ENCODE peak calls at places on chromosomes 16 and 17, in four cellular contexts. E is A549, K is OCI-LY7, Q is tibial nerve. I is an unnamed sample.

GRCh38 chr17:80031691-80032480 is 3.8 kb downstream of the TBC1D16 start:
- DNase-seq in Q (no peak), E (no peak), K (no peak), I (no peak)

GRCh38 chr17:81432873-81433451 is 37.7 kb downstream of the BAHCC1 start:
- DNase-seq in Q (no peak), K (no peak), E (no peak), I (no peak)

GRCh38 chr17:18041776-18042175 is 2.6 kb downstream of the GID4 start:
- DNase-seq in Q (no peak), K (no peak), E (no peak), I (peak)

GRCh38 chr17:15945493-15946209 is 721 bp downstream of the ADORA2B start:
- DNase-seq in Q (no peak), E (peak), K (no peak), I (no peak)

GRCh38 chr16:22225060-22225459 is 19.0 kb downstream of the EEF2K start:
- DNase-seq in E (no peak), Q (no peak), K (no peak), I (peak)

GRCh38 chr16:69240336-69240735 is 53.4 kb downstream of the SNTB2 start:
- DNase-seq in Q (no peak), K (no peak), E (no peak), I (no peak)

GRCh38 chr17:21124096-21124495 is 2.7 kb upstream of the DHRS7B start:
- DNase-seq in K (no peak), Q (no peak), E (no peak), I (no peak)

GRCh38 chr16:68901910-68902309 is 58.6 kb downstream of the TANGO6 start:
- DNase-seq in K (no peak), E (no peak), Q (no peak), I (no peak)

GRCh38 chr16:49608095-49608494 is 234.5 kb downstream of the C16orf78 start:
- DNase-seq in E (no peak), K (no peak), Q (no peak), I (no peak)

GRCh38 chr16:89739383-89739782 is 18.0 kb downstream of the ZNF276 start:
- DNase-seq in K (no peak), Q (no peak), E (no peak), I (no peak)

GRCh38 chr17:43515641-43516040 is 30.5 kb downstream of the ETV4 start:
- DNase-seq in Q (no peak), K (no peak), E (no peak), I (no peak)

GRCh38 chr16:48047273-48047672 is 108.5 kb downstream of the ABCC12 start:
- DNase-seq in Q (no peak), E (no peak), K (no peak), I (no peak)

GRCh38 chr16:73768786-73769203 is 527.8 kb upstream of the PSMD7 start:
- DNase-seq in Q (no peak), E (no peak), K (no peak), I (no peak)

GRCh38 chr17:37088459-37088858 is 139.7 kb downstream of the AATF start:
- DNase-seq in Q (no peak), K (no peak), E (no peak), I (no peak)

GRCh38 chr17:58960068-58960467 is 146.6 kb downstream of the TRIM37 start:
- DNase-seq in Q (no peak), K (peak), E (peak), I (no peak)

GRCh38 chr17:71032746-71033273 is 863.5 kb downstream of the KCNJ2 start:
- DNase-seq in E (no peak), Q (no peak), K (no peak), I (no peak)

GRCh38 chr16:873243-873661 is 72.7 kb upstream of the GNG13 start:
- DNase-seq in Q (peak), K (no peak), E (no peak), I (peak)

GRCh38 chr16:57281791-57282190 is 2.7 kb downstream of the PLLP start:
- DNase-seq in K (no peak), E (no peak), Q (no peak), I (no peak)

GRCh38 chr16:48820379-48820778 is 210.4 kb upstream of the N4BP1 start:
- DNase-seq in K (peak), Q (no peak), E (no peak), I (no peak)

DNA sequence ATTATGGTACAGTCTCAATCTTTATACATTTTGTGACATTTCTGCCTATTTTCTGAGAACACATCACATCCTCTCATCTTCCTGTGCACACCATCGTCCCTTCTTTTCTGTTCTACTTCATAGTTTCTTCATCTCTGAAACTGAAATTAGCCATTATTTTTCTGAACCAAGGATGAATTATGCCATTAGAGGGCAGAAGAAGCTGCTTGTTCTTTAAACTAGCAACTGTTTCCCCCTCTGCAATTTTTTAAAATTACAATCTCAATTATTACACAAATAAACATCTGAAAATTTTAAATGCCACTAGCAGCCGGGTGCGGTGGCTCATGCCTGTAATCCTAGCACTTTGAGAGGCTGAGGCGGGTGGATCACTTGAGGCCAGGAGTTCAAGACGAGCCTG is 41.3 kb downstream of the RBBP6 start:
- DNase-seq in K (no peak), Q (no peak), E (peak), I (no peak)
- TF ChIP-seq CTCF in K (peak), Q (no peak), E (peak), I (peak)

GRCh38 chr17:78044280-78044835 is 84.2 kb downstream of the TMC6 start:
- DNase-seq in Q (no peak), K (no peak), E (no peak), I (no peak)

GRCh38 chr17:78042542-78042941 is 84.0 kb downstream of the TNRC6C start:
- DNase-seq in K (no peak), E (no peak), Q (no peak), I (no peak)

GRCh38 chr17:78046923-78047322 is 81.6 kb downstream of the TMC6 start:
- DNase-seq in K (no peak), Q (no peak), E (no peak), I (no peak)

GRCh38 chr17:78043031-78043430 is 84.5 kb downstream of the TNRC6C start:
- DNase-seq in Q (no peak), E (no peak), K (no peak), I (no peak)

GRCh38 chr17:78045316-78045715 is 83.2 kb downstream of the TMC6 start:
- DNase-seq in Q (no peak), K (no peak), E (no peak), I (no peak)
- H3K27ac ChIP-seq in Q (no peak), K (no peak), E (no peak), I (peak)

GRCh38 chr17:4789951-4790704 is 1.4 kb downstream of the GLTPD2 start:
- DNase-seq in Q (peak), K (peak), E (peak), I (peak)
- TF ChIP-seq CTCF in Q (peak), K (peak), E (peak), I (peak)

GRCh38 chr16:20767577-20767976 is 3.8 kb downstream of the ACSM3 start:
- DNase-seq in E (no peak), Q (no peak), K (no peak), I (no peak)

GRCh38 chr16:20766294-20766693 is 2.5 kb downstream of the ACSM3 start:
- DNase-seq in K (no peak), Q (no peak), E (no peak), I (no peak)

GRCh38 chr16:20765732-20766131 is 1.9 kb downstream of the ACSM3 start:
- DNase-seq in K (no peak), Q (no peak), E (no peak), I (no peak)

GRCh38 chr16:20768818-20769217 is 5.0 kb downstream of the ACSM3 start:
- DNase-seq in K (no peak), E (no peak), Q (no peak), I (no peak)

DNA sequence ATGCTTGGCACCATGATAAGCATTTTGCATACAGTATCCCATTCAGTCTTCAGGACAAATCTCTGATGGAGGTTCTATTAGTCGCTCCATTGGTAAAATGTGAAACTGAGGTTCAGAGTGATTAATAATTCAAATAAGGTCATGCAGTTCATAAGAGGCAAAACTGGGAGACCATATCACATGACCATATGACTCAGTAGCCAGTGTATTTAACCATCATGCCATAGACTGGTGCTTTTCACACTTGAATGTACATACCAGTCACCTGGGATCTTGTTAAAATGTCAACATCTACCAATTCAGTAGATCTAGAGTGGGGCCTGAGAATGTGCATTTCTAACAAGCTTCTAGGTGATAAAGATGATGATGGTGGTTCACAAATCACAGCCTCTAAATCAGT is 4.3 kb downstream of the ACSM3 start:
- DNase-seq in Q (no peak), K (no peak), E (no peak), I (no peak)
- H3K27ac ChIP-seq in Q (no peak), K (no peak), E (no peak), I (no peak)

DNA sequence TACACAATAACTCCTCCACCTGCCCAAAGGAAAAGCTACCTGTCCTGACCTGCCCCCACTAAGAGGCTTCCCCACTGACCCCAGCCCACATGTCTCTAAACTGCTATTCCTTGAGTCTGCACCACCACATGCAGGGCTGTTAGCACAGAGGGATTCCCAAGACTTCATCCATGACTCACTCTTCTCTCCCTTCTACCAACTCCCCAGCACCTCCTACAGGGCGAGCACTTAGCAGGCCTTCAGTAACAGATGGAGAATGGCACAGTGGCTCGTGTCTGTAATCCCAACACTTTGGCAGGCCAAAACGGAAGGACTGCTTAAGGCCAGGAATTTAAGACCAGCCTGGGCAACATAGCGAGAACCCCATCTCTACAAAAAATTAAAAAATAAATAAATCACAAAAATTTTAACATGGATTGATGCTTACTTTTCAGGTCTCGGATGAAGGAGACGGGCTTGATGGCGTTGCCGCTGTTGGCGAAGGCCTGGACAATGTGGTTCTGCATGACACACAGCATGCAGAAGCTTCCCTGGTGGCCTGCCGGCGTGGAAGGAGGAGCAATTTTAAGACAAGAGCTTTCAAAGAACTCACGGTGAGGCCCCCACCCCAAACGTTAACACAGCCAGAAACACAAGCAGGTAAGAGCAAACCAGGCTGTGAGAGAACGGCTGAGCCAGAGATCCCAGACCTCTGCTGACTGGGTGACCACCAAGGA is 12.0 kb downstream of the USP36 start:
- DNase-seq in Q (no peak), K (no peak), E (peak), I (no peak)
- TF ChIP-seq CTCF in Q (no peak), K (peak), E (peak), I (no peak)

GRCh38 chr16:2856686-2857450 is 1.1 kb downstream of the PRSS22 start:
- DNase-seq in K (no peak), Q (no peak), E (no peak), I (peak)

GRCh38 chr16:2855536-2855935 is 2.4 kb downstream of the PRSS22 start:
- DNase-seq in Q (no peak), E (no peak), K (no peak), I (peak)

GRCh38 chr16:2858245-2859025 is 465 bp upstream of the PRSS22 start:
- DNase-seq in Q (no peak), E (no peak), K (no peak), I (no peak)

GRCh38 chr16:2856061-2856670 is 1.8 kb downstream of the PRSS22 start:
- DNase-seq in K (peak), E (no peak), Q (no peak), I (peak)

GRCh38 chr16:2857451-2858244 is at the start of gene PRSS22:
- DNase-seq in Q (no peak), K (no peak), E (no peak), I (no peak)
- H3K27ac ChIP-seq in Q (no peak), K (no peak), E (peak), I (no peak)

GRCh38 chr17:76816590-76817135 is 51.5 kb upstream of the MGAT5B start:
- DNase-seq in Q (no peak), K (peak), E (peak), I (no peak)
- TF ChIP-seq CTCF in Q (no peak), K (peak), E (peak), I (peak)

GRCh38 chr17:77460514-77461046 is 319.8 kb downstream of the SEC14L1 start:
- DNase-seq in Q (no peak), K (peak), E (no peak), I (peak)
- H3K27ac ChIP-seq in Q (peak), K (peak), E (no peak), I (peak)

DNA sequence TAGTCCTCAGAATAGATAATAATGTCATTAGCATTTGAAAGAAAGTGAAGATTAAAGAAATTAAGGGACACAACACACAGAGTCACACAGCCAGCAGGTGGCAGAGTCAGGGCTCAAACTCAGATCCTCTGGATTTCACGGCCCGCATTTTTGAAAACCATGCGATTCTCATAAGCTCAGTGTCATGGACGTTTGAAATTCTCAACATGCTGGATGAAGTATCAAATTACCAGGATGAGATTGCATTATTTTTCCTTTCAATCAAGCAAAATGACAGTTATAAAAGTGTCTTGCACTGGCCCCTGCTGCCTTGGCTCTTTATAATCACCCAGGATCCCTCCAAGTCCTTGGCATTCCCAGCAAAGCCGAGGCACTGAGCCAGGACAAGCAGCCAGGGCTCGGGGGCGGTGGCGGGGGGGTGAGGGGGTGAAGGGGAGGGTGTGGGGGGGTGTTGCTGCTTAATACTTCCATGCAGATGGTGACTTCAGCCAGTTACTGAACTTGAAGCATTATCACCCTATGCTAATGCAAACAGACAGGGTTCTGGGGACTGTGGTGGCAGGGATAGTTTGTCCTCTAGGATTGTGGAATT is 6.6 kb upstream of the BMERB1 start:
- DNase-seq in Q (peak), E (peak), K (peak), I (peak)
- TF ChIP-seq CTCF in Q (peak), E (peak), K (peak), I (peak)